ENCODE peak calls at places on chromosomes 16 and 17, in eight cellular contexts. H is cardiac muscle cell; C is BE2C; G is central memory CD4-positive, alpha-beta T cell; U is fibroblast of pulmonary artery; R is left ventricle myocardium inferior; E is iris pigment epithelial cell; A is stimulated activated naive CD8-positive, alpha-beta T cell treated with anti-CD3 and anti-CD28 coated beads, Interleukin-15, Interleukin-2, amounts not matched to agents 100 U/mL and 50 U/mL, for 24 hours. Z is an unnamed sample.

GRCh38 chr16:79498928-79499327 is 101.6 kb downstream of the MAF start:
- DNase-seq in R (no peak), H (no peak), G (no peak), A (no peak), C (no peak), E (no peak), U (no peak), Z (no peak)

GRCh38 chr16:73037331-73037745 is 10.6 kb downstream of the ZFHX3 start:
- DNase-seq in A (no peak), G (no peak), E (no peak), U (no peak), H (peak; percentile 90), C (peak; percentile 47), R (peak; percentile 49), Z (no peak)

GRCh38 chr16:77402672-77403071 is 32.2 kb downstream of the ADAMTS18 start:
- DNase-seq in G (no peak), E (no peak), A (no peak), C (no peak), H (no peak), U (no peak), R (no peak), Z (no peak)

GRCh38 chr16:66387817-66388332 is 21.4 kb downstream of the CDH5 start:
- DNase-seq in A (no peak), U (no peak), C (peak; percentile 1), R (no peak), G (no peak), E (no peak), H (no peak), Z (no peak)

GRCh38 chr16:27839419-27839818 is 224.1 kb downstream of the GSG1L start:
- DNase-seq in R (no peak), E (peak; percentile 42), G (no peak), C (no peak), U (peak; percentile 2), A (no peak), H (no peak), Z (no peak)

GRCh38 chr17:31587462-31587861 is 196.0 kb downstream of the RAB11FIP4 start:
- DNase-seq in G (no peak), H (no peak), R (no peak), E (no peak), A (no peak), C (no peak), U (no peak), Z (no peak)

GRCh38 chr17:78272181-78272913 is 40.9 kb downstream of the TMEM235 start:
- DNase-seq in E (peak; percentile 88), U (peak; percentile 92), R (peak; percentile 61), A (peak; percentile 49), H (peak; percentile 65), C (no peak), G (peak; percentile 74), Z (peak; percentile 82)

GRCh38 chr17:60327870-60328362 is 64.0 kb downstream of the USP32 start:
- DNase-seq in H (no peak), E (no peak), C (peak; percentile 21), R (no peak), A (no peak), G (no peak), U (no peak), Z (no peak)

GRCh38 chr16:88901718-88902337 is 35.4 kb upstream of the PABPN1L start:
- DNase-seq in E (no peak), R (no peak), A (no peak), G (no peak), H (no peak), U (no peak), C (no peak), Z (no peak)

GRCh38 chr17:71085238-71086033 is 916.1 kb downstream of the KCNJ2 start:
- DNase-seq in E (no peak), C (peak; percentile 66), G (no peak), H (peak; percentile 60), U (peak; percentile 10), R (no peak), A (peak; percentile 7), Z (peak; percentile 68)

GRCh38 chr16:67641779-67642708 is 2.9 kb upstream of the CARMIL2 start:
- DNase-seq in H (no peak), G (no peak), A (no peak), U (peak; percentile 47), E (no peak), C (peak; percentile 40), R (peak; percentile 80), Z (peak; percentile 73)

GRCh38 chr17:78357687-78358537 is 2.0 kb downstream of the SOCS3 start:
- DNase-seq in H (no peak), U (peak; percentile 38), G (no peak), E (no peak), A (peak; percentile 32), C (no peak), R (no peak), Z (no peak)